ENCODE peak calls at places on chromosomes 11 and 22, in eight cellular contexts. D, P, Q, N, L, O, U and T are unnamed samples.

GRCh38 chr22:25392584-25392983 is 171.9 kb upstream of the GRK3 start:
- DNase-seq in L (no peak), O (no peak), D (no peak), U (no peak), P (no peak), Q (no peak), N (no peak), T (no peak)

GRCh38 chr11:35487532-35488078 is 37.8 kb downstream of the PAMR1 start:
- DNase-seq in Q (peak), N (no peak), U (no peak), P (peak), L (no peak), D (no peak), O (no peak), T (no peak)

GRCh38 chr22:45629469-45630089 is 42.1 kb upstream of the ATXN10 start:
- DNase-seq in L (no peak), U (no peak), N (no peak), Q (no peak), P (no peak), O (no peak), D (no peak), T (no peak)

GRCh38 chr22:40739723-40740122 is 60.4 kb downstream of the MCHR1 start:
- DNase-seq in U (no peak), O (no peak), Q (no peak), D (no peak), L (no peak), P (no peak), N (no peak), T (no peak)

GRCh38 chr22:17845340-17845739 is 71.1 kb upstream of the BID start:
- DNase-seq in O (no peak), Q (no peak), U (no peak), P (no peak), D (no peak), L (no peak), N (no peak), T (no peak)

GRCh38 chr11:76824083-76824939 is 36.4 kb upstream of the ACER3 start:
- DNase-seq in D (no peak), Q (peak), U (no peak), O (no peak), N (no peak), L (no peak), P (peak), T (no peak)

GRCh38 chr11:119594639-119595249 is 134.3 kb downstream of the NECTIN1 start:
- DNase-seq in Q (peak), N (peak), U (no peak), L (no peak), O (peak), P (peak), D (no peak), T (peak)

GRCh38 chr11:80350541-80350940 is 909.7 kb upstream of the TENM4 start:
- DNase-seq in N (no peak), O (no peak), Q (no peak), U (no peak), P (no peak), D (no peak), L (no peak), T (no peak)

GRCh38 chr22:40855104-40855959 is 1.1 kb downstream of the ST13 start:
- DNase-seq in D (no peak), U (no peak), N (no peak), L (no peak), P (peak), Q (peak), O (no peak), T (no peak)

GRCh38 chr22:20663137-20663828 is 110.6 kb upstream of the SERPIND1 start:
- DNase-seq in L (no peak), P (no peak), Q (peak), N (no peak), U (no peak), O (no peak), D (no peak), T (no peak)

GRCh38 chr11:795638-796564 is 2.2 kb downstream of the SLC25A22 start:
- DNase-seq in U (no peak), Q (peak), L (peak), P (peak), D (peak), O (peak), N (peak), T (peak)

GRCh38 chr22:30267382-30268302 is 991 bp upstream of the OSM start:
- DNase-seq in D (no peak), P (no peak), U (no peak), L (no peak), O (no peak), N (no peak), Q (no peak), T (no peak)
- H3K4me3 ChIP-seq in D (peak), P (no peak), U (no peak), L (no peak), O (no peak), N (no peak), Q (no peak), T (no peak)

GRCh38 chr22:32819120-32819519 is 17.6 kb downstream of the TIMP3 start:
- DNase-seq in Q (no peak), O (no peak), P (no peak), U (no peak), N (no peak), L (peak), D (no peak), T (no peak)
- H3K4me3 ChIP-seq in Q (no peak), O (no peak), P (no peak), U (no peak), N (no peak), L (no peak), D (no peak), T (no peak)

DNA sequence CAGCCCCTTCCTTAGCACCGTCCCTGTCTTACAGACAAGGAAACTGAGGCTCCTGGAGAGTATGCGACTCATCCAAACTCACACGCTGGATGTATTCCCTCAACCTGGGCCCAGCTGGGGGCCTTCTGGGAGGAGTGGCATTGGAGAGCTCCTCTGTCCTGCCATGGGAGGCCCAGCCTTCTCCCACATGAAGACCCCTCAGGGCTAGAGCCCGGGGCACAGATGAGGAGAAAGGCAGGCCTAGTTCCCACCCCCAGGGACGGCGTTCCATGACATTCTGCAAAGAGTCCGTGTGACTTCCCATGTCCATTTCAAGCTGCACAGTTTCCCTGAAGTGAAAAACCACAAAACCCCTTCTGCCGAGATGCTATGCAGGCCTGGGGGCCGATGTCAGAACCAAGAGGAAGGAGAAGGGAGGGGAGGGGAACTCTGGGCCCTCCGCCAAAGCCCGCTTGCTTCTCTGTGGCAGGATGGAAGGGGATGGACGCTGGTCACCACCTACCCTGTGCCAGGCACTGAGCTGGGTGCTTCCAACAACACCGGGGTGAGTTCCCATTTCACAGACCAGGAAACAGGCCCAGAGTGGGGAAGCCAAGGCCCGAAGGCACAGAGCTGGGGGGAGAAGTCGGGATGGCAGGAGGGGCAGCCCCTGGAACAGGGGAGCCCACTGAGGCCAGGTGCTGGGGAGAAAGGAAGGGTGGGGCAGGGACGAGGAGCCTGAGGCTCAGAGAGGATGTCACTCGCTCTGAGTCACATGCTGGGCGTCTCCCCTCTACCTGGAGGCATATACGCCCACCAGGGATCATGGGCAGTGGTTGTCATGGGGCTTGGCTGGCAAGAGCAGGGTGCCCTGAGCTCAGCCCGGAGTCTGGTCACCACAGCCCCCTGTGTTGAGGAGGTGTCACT is 15.7 kb downstream of the RAC2 start:
- DNase-seq in N (no peak), D (no peak), U (no peak), Q (peak), L (peak), O (no peak), P (no peak), T (no peak)
- H3K4me3 ChIP-seq in N (no peak), D (no peak), U (no peak), Q (no peak), L (no peak), O (no peak), P (no peak), T (no peak)

DNA sequence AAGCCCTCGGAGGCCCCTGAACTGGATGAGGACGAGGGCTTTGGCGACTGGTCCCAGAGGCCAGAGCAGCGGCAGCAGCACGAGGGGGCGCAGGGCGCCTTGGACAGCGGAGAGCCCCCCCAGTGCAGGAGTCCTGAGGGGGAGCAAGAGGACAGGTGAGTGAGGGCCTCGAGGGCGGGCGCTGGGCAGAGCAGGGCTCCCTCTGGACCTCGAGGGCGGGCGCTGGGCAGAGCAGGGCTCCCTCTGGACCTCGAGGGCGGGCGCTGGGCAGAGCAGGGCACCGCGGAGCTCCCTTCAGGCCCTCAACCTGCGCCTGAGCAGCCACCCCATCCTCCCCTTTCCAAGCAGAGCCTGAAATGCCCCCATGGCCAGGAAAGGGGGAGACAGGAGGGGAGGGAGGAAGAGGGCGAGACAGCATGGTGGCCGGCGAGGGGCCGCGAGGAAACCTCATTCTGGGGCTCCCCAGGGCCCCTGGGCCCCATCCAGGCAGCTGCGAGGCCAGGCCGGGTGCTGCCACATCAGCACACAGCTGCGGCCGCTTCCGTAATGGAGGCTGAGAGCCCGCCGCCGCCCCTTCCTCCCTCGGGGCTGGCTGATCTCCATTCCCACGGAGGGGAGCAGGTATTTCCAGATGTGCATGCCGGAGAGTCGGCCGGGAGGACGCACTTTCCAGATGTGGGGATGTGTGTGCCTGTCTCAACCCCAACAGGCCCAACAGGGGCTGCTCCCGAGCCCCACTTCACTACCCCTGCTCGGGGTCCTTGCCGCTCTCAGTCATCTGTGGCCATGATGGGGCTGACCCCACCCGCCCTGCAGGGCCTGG is 10.0 kb downstream of the PRR33 start:
- DNase-seq in L (peak), N (no peak), Q (no peak), D (no peak), P (no peak), U (no peak), O (no peak), T (no peak)
- H3K4me3 ChIP-seq in L (no peak), N (no peak), Q (no peak), D (peak), P (no peak), U (no peak), O (no peak), T (no peak)

GRCh38 chr11:96242971-96243647 is 99.9 kb downstream of the MAML2 start:
- DNase-seq in N (peak), D (peak), O (peak), Q (peak), L (peak), P (peak), U (peak), T (peak)

GRCh38 chr11:96238563-96239166 is 104.3 kb downstream of the MAML2 start:
- DNase-seq in D (no peak), P (no peak), N (no peak), Q (peak), U (no peak), O (no peak), L (no peak), T (no peak)

GRCh38 chr11:96237759-96238158 is 105.2 kb downstream of the MAML2 start:
- DNase-seq in O (no peak), U (no peak), N (no peak), D (no peak), P (no peak), Q (no peak), L (no peak), T (no peak)

GRCh38 chr11:96241351-96241841 is 101.6 kb downstream of the MAML2 start:
- DNase-seq in O (no peak), N (no peak), Q (no peak), P (no peak), D (no peak), L (no peak), U (no peak), T (no peak)

GRCh38 chr11:96242191-96242845 is 100.7 kb downstream of the MAML2 start:
- DNase-seq in U (no peak), D (no peak), L (no peak), N (no peak), O (no peak), Q (peak), P (peak), T (no peak)
- H3K4me3 ChIP-seq in U (no peak), D (peak), L (no peak), N (no peak), O (peak), Q (peak), P (peak), T (peak)